ENCODE peak calls at places on chromosomes 4 and X, in seven cellular contexts. K, C, W, N, X, I and Z are unnamed samples.

GRCh38 chr4:7828011-7828720 is 111.5 kb downstream of the AFAP1 start:
- DNase-seq in C (peak), W (no peak), K (no peak), N (peak), I (peak), X (peak), Z (peak)

GRCh38 chrX:1587161-1587560 is 4.2 kb upstream of the AKAP17A start:
- DNase-seq in N (no peak), I (no peak), K (no peak), X (no peak), W (no peak), C (no peak), Z (no peak)

GRCh38 chr4:166045457-166045856 is 172.4 kb downstream of the TLL1 start:
- DNase-seq in W (no peak), N (no peak), K (no peak), X (no peak), C (no peak), I (peak), Z (no peak)

GRCh38 chrX:9466115-9466495 is 1.2 kb downstream of the TBL1X start:
- DNase-seq in I (no peak), W (no peak), N (peak), X (peak), C (peak), K (peak), Z (no peak)

GRCh38 chrX:826026-826425 is 195.4 kb downstream of the SHOX start:
- DNase-seq in X (no peak), N (no peak), K (no peak), W (no peak), C (peak), I (no peak), Z (no peak)

GRCh38 chr4:7032591-7032990 is 10.6 kb upstream of the TADA2B start:
- DNase-seq in I (no peak), C (no peak), X (no peak), N (no peak), K (no peak), W (no peak), Z (no peak)

GRCh38 chr4:121358473-121358872 is 22.3 kb downstream of the QRFPR start:
- DNase-seq in W (no peak), N (peak), X (no peak), I (no peak), C (peak), K (no peak), Z (peak)

GRCh38 chr4:184347251-184348239 is 126.8 kb downstream of the IRF2 start:
- DNase-seq in N (peak), C (peak), X (peak), K (no peak), W (no peak), I (no peak), Z (no peak)

GRCh38 chr4:147103403-147103946 is 157.8 kb upstream of the TTC29 start:
- DNase-seq in K (no peak), X (no peak), I (no peak), W (no peak), N (peak), C (peak), Z (no peak)

GRCh38 chr4:87919951-87920350 is 55.6 kb upstream of the SPP1 start:
- DNase-seq in X (no peak), C (no peak), N (no peak), W (no peak), K (no peak), I (no peak), Z (no peak)